ENCODE peak calls at places on chromosomes 6 and 20, in seven cellular contexts. One of them, this sample, is unnamed.

GRCh38 chr6:53517021-53517420 is 27.9 kb downstream of the GCLC start:
- DNase-seq in breast epithelium: no peak
- DNase-seq in uterus: no peak
- DNase-seq in ascending aorta: no peak
- DNase-seq in hepatocyte: no peak
- DNase-seq in Peyer's patch: no peak
- DNase-seq in A549: peak; percentile 48
- DNase-seq in this sample: peak; percentile 51

GRCh38 chr20:14223806-14224205 is 113.6 kb downstream of the FLRT3 start:
- DNase-seq in breast epithelium: no peak
- DNase-seq in uterus: no peak
- DNase-seq in ascending aorta: no peak
- DNase-seq in hepatocyte: no peak
- DNase-seq in Peyer's patch: no peak
- DNase-seq in A549: no peak
- DNase-seq in this sample: no peak

GRCh38 chr6:31749301-31750036 is 9.7 kb downstream of the MSH5 start:
- DNase-seq in breast epithelium: no peak
- DNase-seq in uterus: no peak
- DNase-seq in ascending aorta: no peak
- DNase-seq in hepatocyte: peak; percentile 25
- DNase-seq in Peyer's patch: no peak
- DNase-seq in A549: no peak
- DNase-seq in this sample: no peak

GRCh38 chr6:43122146-43122545 is 46.0 kb downstream of the PTK7 start:
- DNase-seq in breast epithelium: no peak
- DNase-seq in uterus: no peak
- DNase-seq in ascending aorta: no peak
- DNase-seq in hepatocyte: no peak
- DNase-seq in Peyer's patch: no peak
- DNase-seq in A549: no peak
- DNase-seq in this sample: no peak

GRCh38 chr6:120214097-120214496 is 864.5 kb upstream of the MAN1A1 start:
- DNase-seq in breast epithelium: no peak
- DNase-seq in uterus: no peak
- DNase-seq in ascending aorta: no peak
- DNase-seq in hepatocyte: no peak
- DNase-seq in Peyer's patch: no peak
- DNase-seq in A549: no peak
- DNase-seq in this sample: no peak

GRCh38 chr6:25014806-25015560 is 79.2 kb upstream of the RIPOR2 start:
- DNase-seq in breast epithelium: peak; percentile 79
- DNase-seq in uterus: peak; percentile 88
- DNase-seq in ascending aorta: no peak
- DNase-seq in hepatocyte: peak; percentile 51
- DNase-seq in Peyer's patch: no peak
- DNase-seq in A549: peak; percentile 6
- DNase-seq in this sample: no peak

GRCh38 chr6:151493495-151494234 is at the start of gene CCDC170:
- DNase-seq in breast epithelium: no peak
- DNase-seq in uterus: no peak
- DNase-seq in ascending aorta: no peak
- DNase-seq in hepatocyte: peak; percentile 52
- DNase-seq in Peyer's patch: peak; percentile 47
- DNase-seq in A549: peak; percentile 13
- DNase-seq in this sample: peak; percentile 68

GRCh38 chr6:139888691-139889122 is 514.3 kb upstream of the CITED2 start:
- DNase-seq in breast epithelium: no peak
- DNase-seq in uterus: no peak
- DNase-seq in ascending aorta: no peak
- DNase-seq in hepatocyte: no peak
- DNase-seq in Peyer's patch: no peak
- DNase-seq in A549: no peak
- DNase-seq in this sample: no peak

GRCh38 chr6:150072201-150072600 is 3.3 kb upstream of the ULBP3 start:
- DNase-seq in breast epithelium: peak; percentile 81
- DNase-seq in uterus: no peak
- DNase-seq in ascending aorta: peak; percentile 70
- DNase-seq in hepatocyte: peak; percentile 87
- DNase-seq in Peyer's patch: peak; percentile 92
- DNase-seq in A549: peak; percentile 76
- DNase-seq in this sample: no peak

GRCh38 chr6:109767961-109768360 is 76.9 kb downstream of the FIG4 start:
- DNase-seq in breast epithelium: no peak
- DNase-seq in uterus: no peak
- DNase-seq in ascending aorta: no peak
- DNase-seq in hepatocyte: no peak
- DNase-seq in Peyer's patch: no peak
- DNase-seq in A549: no peak
- DNase-seq in this sample: no peak

GRCh38 chr6:145468534-145468933 is 266.8 kb downstream of the EPM2A start:
- DNase-seq in breast epithelium: no peak
- DNase-seq in uterus: no peak
- DNase-seq in ascending aorta: no peak
- DNase-seq in hepatocyte: no peak
- DNase-seq in Peyer's patch: no peak
- DNase-seq in A549: no peak
- DNase-seq in this sample: no peak

GRCh38 chr6:13761361-13762036 is 49.9 kb upstream of the RANBP9 start:
- DNase-seq in breast epithelium: no peak
- DNase-seq in uterus: no peak
- DNase-seq in ascending aorta: no peak
- DNase-seq in hepatocyte: no peak
- DNase-seq in Peyer's patch: no peak
- DNase-seq in A549: no peak
- DNase-seq in this sample: no peak

GRCh38 chr6:44126320-44127149 is 717 bp downstream of the MRPL14 start:
- DNase-seq in breast epithelium: peak; percentile 25
- DNase-seq in uterus: peak; percentile 62
- DNase-seq in ascending aorta: peak; percentile 77
- DNase-seq in hepatocyte: peak; percentile 77
- DNase-seq in Peyer's patch: peak; percentile 69
- DNase-seq in A549: peak; percentile 22
- DNase-seq in this sample: peak; percentile 40

GRCh38 chr6:148736779-148737412 is 9.9 kb upstream of the UST start:
- DNase-seq in breast epithelium: no peak
- DNase-seq in uterus: no peak
- DNase-seq in ascending aorta: no peak
- DNase-seq in hepatocyte: no peak
- DNase-seq in Peyer's patch: no peak
- DNase-seq in A549: no peak
- DNase-seq in this sample: no peak

GRCh38 chr6:37819802-37820712 is 530 bp downstream of the ZFAND3 start:
- DNase-seq in breast epithelium: peak; percentile 47
- DNase-seq in uterus: peak; percentile 53
- DNase-seq in ascending aorta: peak; percentile 88
- DNase-seq in hepatocyte: peak; percentile 69
- DNase-seq in Peyer's patch: peak; percentile 63
- DNase-seq in A549: peak; percentile 63
- DNase-seq in this sample: peak; percentile 70

GRCh38 chr6:72350256-72350875 is 271.5 kb upstream of the KCNQ5 start:
- DNase-seq in breast epithelium: no peak
- DNase-seq in uterus: no peak
- DNase-seq in ascending aorta: no peak
- DNase-seq in hepatocyte: no peak
- DNase-seq in Peyer's patch: no peak
- DNase-seq in A549: no peak
- DNase-seq in this sample: no peak

GRCh38 chr20:46622125-46622524 is 29.1 kb downstream of the SLC13A3 start:
- DNase-seq in breast epithelium: no peak
- DNase-seq in uterus: no peak
- DNase-seq in ascending aorta: no peak
- DNase-seq in hepatocyte: no peak
- DNase-seq in Peyer's patch: no peak
- DNase-seq in A549: no peak
- DNase-seq in this sample: no peak

GRCh38 chr6:28719275-28719940 is 193.7 kb downstream of the GPX5 start:
- DNase-seq in breast epithelium: no peak
- DNase-seq in uterus: no peak
- DNase-seq in ascending aorta: no peak
- DNase-seq in hepatocyte: no peak
- DNase-seq in Peyer's patch: no peak
- DNase-seq in A549: peak; percentile 85
- DNase-seq in this sample: no peak

GRCh38 chr6:30263734-30264133 is 50.5 kb upstream of the TRIM26 start:
- DNase-seq in breast epithelium: no peak
- DNase-seq in uterus: no peak
- DNase-seq in ascending aorta: no peak
- DNase-seq in hepatocyte: peak; percentile 11
- DNase-seq in Peyer's patch: no peak
- DNase-seq in A549: no peak
- DNase-seq in this sample: no peak

GRCh38 chr20:48656120-48656519 is 171.7 kb downstream of the PREX1 start:
- DNase-seq in breast epithelium: no peak
- DNase-seq in uterus: no peak
- DNase-seq in ascending aorta: no peak
- DNase-seq in hepatocyte: no peak
- DNase-seq in Peyer's patch: no peak
- DNase-seq in A549: no peak
- DNase-seq in this sample: no peak

GRCh38 chr6:90982051-90982450 is 395.2 kb upstream of the MAP3K7 start:
- DNase-seq in breast epithelium: no peak
- DNase-seq in uterus: no peak
- DNase-seq in ascending aorta: no peak
- DNase-seq in hepatocyte: no peak
- DNase-seq in Peyer's patch: no peak
- DNase-seq in A549: no peak
- DNase-seq in this sample: no peak
- H3K27ac ChIP-seq in breast epithelium: no peak overlapping the region
- H3K27ac ChIP-seq in uterus: no peak overlapping the region
- H3K27ac ChIP-seq in ascending aorta: no peak overlapping the region
- H3K27ac ChIP-seq in hepatocyte: no peak overlapping the region
- H3K27ac ChIP-seq in Peyer's patch: no peak overlapping the region
- H3K27ac ChIP-seq in A549: no peak overlapping the region
- H3K27ac ChIP-seq in this sample: no peak overlapping the region

DNA sequence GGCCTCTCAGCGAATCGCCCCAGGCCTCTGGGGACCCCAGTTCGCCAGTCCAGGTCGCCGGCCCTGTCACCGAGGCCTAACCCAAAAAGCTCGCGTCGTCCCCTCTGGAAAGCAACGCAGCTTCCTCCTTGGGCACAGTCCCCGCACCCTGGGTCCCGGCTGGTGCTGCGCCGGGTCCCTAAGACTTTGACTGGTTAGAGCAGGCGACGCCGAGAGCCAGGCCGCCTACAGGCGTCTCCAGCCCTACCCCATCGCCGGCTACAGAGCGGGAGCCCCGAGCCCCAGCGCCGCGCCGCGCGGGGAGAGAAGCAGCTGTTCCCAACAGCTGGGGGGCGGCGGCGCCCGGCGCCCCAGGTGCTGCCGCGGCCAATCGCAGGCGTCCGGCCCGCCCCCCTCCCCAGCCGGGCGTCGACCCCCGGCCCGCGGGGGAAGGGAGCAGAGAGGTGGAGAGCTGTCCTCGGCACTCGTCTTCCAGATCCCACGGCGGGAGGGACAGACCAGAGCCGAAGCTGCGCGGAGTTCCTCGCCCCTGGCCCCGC is 540 bp upstream of the RBM24 start:
- DNase-seq in breast epithelium: no peak
- DNase-seq in uterus: peak; percentile 51
- DNase-seq in ascending aorta: peak; percentile 71
- DNase-seq in hepatocyte: peak; percentile 62
- DNase-seq in Peyer's patch: peak; percentile 55
- DNase-seq in A549: peak; percentile 63
- DNase-seq in this sample: peak; percentile 64
- H3K4me3 ChIP-seq in breast epithelium: peak overlapping the region; percentile 69
- H3K4me3 ChIP-seq in uterus: peak overlapping the region; percentile 71
- H3K4me3 ChIP-seq in ascending aorta: peak overlapping the region; percentile 97
- H3K4me3 ChIP-seq in hepatocyte: peak overlapping the region; percentile 79
- H3K4me3 ChIP-seq in Peyer's patch: peak overlapping the region; percentile 65
- H3K4me3 ChIP-seq in A549: peak overlapping the region; percentile 90
- H3K4me3 ChIP-seq in this sample: peak overlapping the region; percentile 53

GRCh38 chr6:20433321-20433720 is 31.6 kb downstream of the E2F3 start:
- DNase-seq in breast epithelium: no peak
- DNase-seq in uterus: no peak
- DNase-seq in ascending aorta: no peak
- DNase-seq in hepatocyte: no peak
- DNase-seq in Peyer's patch: no peak
- DNase-seq in A549: no peak
- DNase-seq in this sample: no peak

GRCh38 chr6:20432692-20433091 is 31.0 kb downstream of the E2F3 start:
- DNase-seq in breast epithelium: no peak
- DNase-seq in uterus: no peak
- DNase-seq in ascending aorta: no peak
- DNase-seq in hepatocyte: no peak
- DNase-seq in Peyer's patch: no peak
- DNase-seq in A549: no peak
- DNase-seq in this sample: no peak

GRCh38 chr6:20426177-20427082 is 24.8 kb downstream of the E2F3 start:
- DNase-seq in breast epithelium: no peak
- DNase-seq in uterus: no peak
- DNase-seq in ascending aorta: no peak
- DNase-seq in hepatocyte: no peak
- DNase-seq in Peyer's patch: no peak
- DNase-seq in A549: no peak
- DNase-seq in this sample: no peak

GRCh38 chr6:20424679-20425078 is 23.0 kb downstream of the E2F3 start:
- DNase-seq in breast epithelium: no peak
- DNase-seq in uterus: no peak
- DNase-seq in ascending aorta: no peak
- DNase-seq in hepatocyte: peak; percentile 50
- DNase-seq in Peyer's patch: no peak
- DNase-seq in A549: no peak
- DNase-seq in this sample: no peak

GRCh38 chr6:20427856-20428255 is 26.2 kb downstream of the E2F3 start:
- DNase-seq in breast epithelium: no peak
- DNase-seq in uterus: no peak
- DNase-seq in ascending aorta: no peak
- DNase-seq in hepatocyte: peak; percentile 13
- DNase-seq in Peyer's patch: no peak
- DNase-seq in A549: no peak
- DNase-seq in this sample: no peak
- H3K27ac ChIP-seq in breast epithelium: no peak overlapping the region
- H3K27ac ChIP-seq in uterus: no peak overlapping the region
- H3K27ac ChIP-seq in ascending aorta: peak overlapping the region; percentile 67
- H3K27ac ChIP-seq in hepatocyte: peak overlapping the region; percentile 57
- H3K27ac ChIP-seq in Peyer's patch: no peak overlapping the region
- H3K27ac ChIP-seq in A549: no peak overlapping the region
- H3K27ac ChIP-seq in this sample: no peak overlapping the region

GRCh38 chr6:14807971-14808370 is 437.9 kb upstream of the JARID2 start:
- DNase-seq in breast epithelium: no peak
- DNase-seq in uterus: no peak
- DNase-seq in ascending aorta: no peak
- DNase-seq in hepatocyte: no peak
- DNase-seq in Peyer's patch: no peak
- DNase-seq in A549: no peak
- DNase-seq in this sample: no peak
- H3K4me3 ChIP-seq in breast epithelium: no peak overlapping the region
- H3K4me3 ChIP-seq in uterus: no peak overlapping the region
- H3K4me3 ChIP-seq in ascending aorta: no peak overlapping the region
- H3K4me3 ChIP-seq in hepatocyte: no peak overlapping the region
- H3K4me3 ChIP-seq in Peyer's patch: no peak overlapping the region
- H3K4me3 ChIP-seq in A549: no peak overlapping the region
- H3K4me3 ChIP-seq in this sample: no peak overlapping the region

GRCh38 chr6:157063935-157064322 is 259.4 kb downstream of the TMEM242 start:
- DNase-seq in breast epithelium: no peak
- DNase-seq in uterus: no peak
- DNase-seq in ascending aorta: no peak
- DNase-seq in hepatocyte: no peak
- DNase-seq in Peyer's patch: no peak
- DNase-seq in A549: no peak
- DNase-seq in this sample: no peak
- H3K27ac ChIP-seq in breast epithelium: no peak overlapping the region
- H3K27ac ChIP-seq in uterus: no peak overlapping the region
- H3K27ac ChIP-seq in ascending aorta: no peak overlapping the region
- H3K27ac ChIP-seq in hepatocyte: peak overlapping the region; percentile 45
- H3K27ac ChIP-seq in Peyer's patch: no peak overlapping the region
- H3K27ac ChIP-seq in A549: no peak overlapping the region
- H3K27ac ChIP-seq in this sample: no peak overlapping the region

This sample was measured in ovary.